ENCODE peak calls at places on chromosomes 13 and 19, in ten cellular contexts. One of them, this sample, is unnamed.

GRCh38 chr13:95660981-95661581 is 15.9 kb upstream of the DNAJC3 start:
- DNase-seq in PC-3: peak; percentile 64
- DNase-seq in neural crest cell: no peak
- DNase-seq in OCI-LY7: peak; percentile 36
- DNase-seq in epithelial cell of esophagus: peak; percentile 57
- DNase-seq in BJ: no peak
- DNase-seq in GM23338: peak; percentile 74
- DNase-seq in AG04449: no peak
- DNase-seq in lower leg skin: no peak
- DNase-seq in nephron progenitor cell: no peak
- DNase-seq in this sample: peak; percentile 27

GRCh38 chr13:52141299-52141698 is 12.4 kb upstream of the NEK5 start:
- DNase-seq in AG04449: no peak
- DNase-seq in epithelial cell of esophagus: no peak
- DNase-seq in neural crest cell: no peak
- DNase-seq in GM23338: no peak
- DNase-seq in OCI-LY7: no peak
- DNase-seq in BJ: no peak
- DNase-seq in PC-3: no peak
- DNase-seq in nephron progenitor cell: no peak
- DNase-seq in lower leg skin: no peak
- DNase-seq in this sample: no peak

GRCh38 chr13:109454167-109454917 is 332.0 kb downstream of the IRS2 start:
- DNase-seq in BJ: peak; percentile 55
- DNase-seq in OCI-LY7: no peak
- DNase-seq in AG04449: peak; percentile 16
- DNase-seq in lower leg skin: no peak
- DNase-seq in nephron progenitor cell: no peak
- DNase-seq in GM23338: no peak
- DNase-seq in epithelial cell of esophagus: no peak
- DNase-seq in PC-3: no peak
- DNase-seq in neural crest cell: no peak
- DNase-seq in this sample: no peak

GRCh38 chr13:42258747-42259146 is 13.2 kb upstream of the AKAP11 start:
- DNase-seq in AG04449: no peak
- DNase-seq in nephron progenitor cell: no peak
- DNase-seq in neural crest cell: no peak
- DNase-seq in GM23338: peak; percentile 68
- DNase-seq in BJ: no peak
- DNase-seq in PC-3: no peak
- DNase-seq in lower leg skin: no peak
- DNase-seq in OCI-LY7: no peak
- DNase-seq in epithelial cell of esophagus: no peak
- DNase-seq in this sample: no peak

GRCh38 chr13:28355046-28355821 is 139.7 kb downstream of the FLT1 start:
- DNase-seq in nephron progenitor cell: no peak
- DNase-seq in epithelial cell of esophagus: no peak
- DNase-seq in OCI-LY7: no peak
- DNase-seq in BJ: no peak
- DNase-seq in lower leg skin: no peak
- DNase-seq in GM23338: no peak
- DNase-seq in AG04449: no peak
- DNase-seq in PC-3: no peak
- DNase-seq in neural crest cell: no peak
- DNase-seq in this sample: no peak

GRCh38 chr13:90498096-90498495 is 849.4 kb upstream of the MIR17HG start:
- DNase-seq in PC-3: no peak
- DNase-seq in BJ: no peak
- DNase-seq in lower leg skin: no peak
- DNase-seq in AG04449: no peak
- DNase-seq in nephron progenitor cell: no peak
- DNase-seq in GM23338: no peak
- DNase-seq in epithelial cell of esophagus: no peak
- DNase-seq in neural crest cell: no peak
- DNase-seq in OCI-LY7: no peak
- DNase-seq in this sample: no peak

GRCh38 chr13:98900442-98900841 is 77.4 kb downstream of the DOCK9 start:
- DNase-seq in epithelial cell of esophagus: no peak
- DNase-seq in PC-3: peak; percentile 2
- DNase-seq in OCI-LY7: no peak
- DNase-seq in neural crest cell: no peak
- DNase-seq in BJ: no peak
- DNase-seq in lower leg skin: no peak
- DNase-seq in AG04449: no peak
- DNase-seq in GM23338: no peak
- DNase-seq in nephron progenitor cell: no peak
- DNase-seq in this sample: no peak

GRCh38 chr13:100506154-100506553 is 82.4 kb downstream of the GGACT start:
- DNase-seq in neural crest cell: no peak
- DNase-seq in BJ: no peak
- DNase-seq in GM23338: no peak
- DNase-seq in nephron progenitor cell: no peak
- DNase-seq in PC-3: no peak
- DNase-seq in AG04449: no peak
- DNase-seq in lower leg skin: no peak
- DNase-seq in OCI-LY7: no peak
- DNase-seq in epithelial cell of esophagus: no peak
- DNase-seq in this sample: peak; percentile 70

GRCh38 chr19:47729799-47730520 is 15.4 kb upstream of the NOP53 start:
- DNase-seq in epithelial cell of esophagus: peak; percentile 72
- DNase-seq in lower leg skin: peak; percentile 65
- DNase-seq in PC-3: peak; percentile 80
- DNase-seq in GM23338: peak; percentile 97
- DNase-seq in OCI-LY7: no peak
- DNase-seq in AG04449: no peak
- DNase-seq in BJ: no peak
- DNase-seq in nephron progenitor cell: peak; percentile 79
- DNase-seq in neural crest cell: peak; percentile 36
- DNase-seq in this sample: no peak

GRCh38 chr13:79227418-79227817 is 178.6 kb downstream of the RBM26 start:
- DNase-seq in nephron progenitor cell: no peak
- DNase-seq in AG04449: no peak
- DNase-seq in OCI-LY7: no peak
- DNase-seq in PC-3: no peak
- DNase-seq in BJ: no peak
- DNase-seq in neural crest cell: no peak
- DNase-seq in GM23338: no peak
- DNase-seq in lower leg skin: no peak
- DNase-seq in epithelial cell of esophagus: no peak
- DNase-seq in this sample: peak; percentile 42

GRCh38 chr19:55082023-55082851 is 6.6 kb downstream of the EPS8L1 start:
- DNase-seq in AG04449: no peak
- DNase-seq in PC-3: peak; percentile 37
- DNase-seq in GM23338: peak; percentile 97
- DNase-seq in nephron progenitor cell: peak; percentile 60
- DNase-seq in epithelial cell of esophagus: peak; percentile 38
- DNase-seq in lower leg skin: no peak
- DNase-seq in BJ: no peak
- DNase-seq in neural crest cell: no peak
- DNase-seq in OCI-LY7: peak; percentile 79
- DNase-seq in this sample: peak; percentile 61

GRCh38 chr19:44846455-44847143 is 502 bp downstream of the NECTIN2 start:
- DNase-seq in epithelial cell of esophagus: peak; percentile 12
- DNase-seq in nephron progenitor cell: peak; percentile 80
- DNase-seq in BJ: no peak
- DNase-seq in AG04449: no peak
- DNase-seq in PC-3: no peak
- DNase-seq in OCI-LY7: no peak
- DNase-seq in lower leg skin: peak; percentile 52
- DNase-seq in GM23338: peak; percentile 98
- DNase-seq in neural crest cell: peak; percentile 37
- DNase-seq in this sample: peak; percentile 16

GRCh38 chr19:4676955-4677731 is 7.0 kb upstream of the MYDGF start:
- DNase-seq in lower leg skin: no peak
- DNase-seq in PC-3: peak; percentile 53
- DNase-seq in AG04449: no peak
- DNase-seq in epithelial cell of esophagus: peak; percentile 56
- DNase-seq in nephron progenitor cell: peak; percentile 50
- DNase-seq in BJ: no peak
- DNase-seq in OCI-LY7: peak; percentile 72
- DNase-seq in GM23338: peak; percentile 96
- DNase-seq in neural crest cell: peak; percentile 36
- DNase-seq in this sample: no peak

GRCh38 chr19:37114001-37114400 is 35.8 kb downstream of the ZNF420 start:
- DNase-seq in AG04449: no peak
- DNase-seq in BJ: no peak
- DNase-seq in epithelial cell of esophagus: no peak
- DNase-seq in OCI-LY7: peak; percentile 47
- DNase-seq in nephron progenitor cell: no peak
- DNase-seq in lower leg skin: no peak
- DNase-seq in PC-3: no peak
- DNase-seq in neural crest cell: no peak
- DNase-seq in GM23338: peak; percentile 58
- DNase-seq in this sample: no peak

GRCh38 chr13:30585748-30586262 is 31.9 kb upstream of the USPL1 start:
- DNase-seq in GM23338: no peak
- DNase-seq in lower leg skin: no peak
- DNase-seq in neural crest cell: no peak
- DNase-seq in nephron progenitor cell: no peak
- DNase-seq in BJ: no peak
- DNase-seq in epithelial cell of esophagus: peak; percentile 55
- DNase-seq in AG04449: no peak
- DNase-seq in PC-3: peak; percentile 89
- DNase-seq in OCI-LY7: no peak
- DNase-seq in this sample: no peak

GRCh38 chr13:44815507-44816074 is 173.7 kb downstream of the NUFIP1 start:
- DNase-seq in neural crest cell: no peak
- DNase-seq in nephron progenitor cell: no peak
- DNase-seq in GM23338: peak; percentile 62
- DNase-seq in lower leg skin: peak; percentile 47
- DNase-seq in BJ: peak; percentile 84
- DNase-seq in epithelial cell of esophagus: peak; percentile 96
- DNase-seq in PC-3: peak; percentile 91
- DNase-seq in OCI-LY7: no peak
- DNase-seq in AG04449: peak; percentile 90
- DNase-seq in this sample: no peak

GRCh38 chr13:98050041-98050466 is 92.8 kb upstream of the FARP1 start:
- DNase-seq in BJ: no peak
- DNase-seq in GM23338: no peak
- DNase-seq in neural crest cell: no peak
- DNase-seq in epithelial cell of esophagus: peak; percentile 53
- DNase-seq in PC-3: peak; percentile 59
- DNase-seq in AG04449: no peak
- DNase-seq in nephron progenitor cell: no peak
- DNase-seq in lower leg skin: no peak
- DNase-seq in OCI-LY7: no peak
- DNase-seq in this sample: no peak

GRCh38 chr13:67001363-67001762 is 228.8 kb downstream of the PCDH9 start:
- DNase-seq in AG04449: no peak
- DNase-seq in lower leg skin: no peak
- DNase-seq in nephron progenitor cell: no peak
- DNase-seq in BJ: no peak
- DNase-seq in epithelial cell of esophagus: no peak
- DNase-seq in neural crest cell: no peak
- DNase-seq in OCI-LY7: no peak
- DNase-seq in GM23338: peak; percentile 1
- DNase-seq in PC-3: no peak
- DNase-seq in this sample: no peak

GRCh38 chr13:33349996-33350826 is 64.7 kb upstream of the STARD13 start:
- DNase-seq in lower leg skin: peak; percentile 40
- DNase-seq in PC-3: peak; percentile 37
- DNase-seq in GM23338: peak; percentile 51
- DNase-seq in epithelial cell of esophagus: peak; percentile 38
- DNase-seq in OCI-LY7: no peak
- DNase-seq in BJ: no peak
- DNase-seq in neural crest cell: peak; percentile 12
- DNase-seq in nephron progenitor cell: peak; percentile 42
- DNase-seq in AG04449: no peak
- DNase-seq in this sample: peak; percentile 26

GRCh38 chr13:29577135-29578051 is 18.1 kb downstream of the SLC7A1 start:
- DNase-seq in AG04449: no peak
- DNase-seq in epithelial cell of esophagus: no peak
- DNase-seq in GM23338: no peak
- DNase-seq in nephron progenitor cell: no peak
- DNase-seq in neural crest cell: no peak
- DNase-seq in PC-3: peak; percentile 32
- DNase-seq in OCI-LY7: no peak
- DNase-seq in BJ: no peak
- DNase-seq in lower leg skin: no peak
- DNase-seq in this sample: no peak
- TF ChIP-seq CTCF in AG04449: no peak
- TF ChIP-seq CTCF in epithelial cell of esophagus: no peak
- TF ChIP-seq CTCF in GM23338: no peak
- TF ChIP-seq CTCF in nephron progenitor cell: no peak
- TF ChIP-seq CTCF in neural crest cell: no peak
- TF ChIP-seq CTCF in PC-3: no peak
- TF ChIP-seq CTCF in OCI-LY7: no peak
- TF ChIP-seq CTCF in BJ: no peak
- TF ChIP-seq CTCF in lower leg skin: no peak
- TF ChIP-seq CTCF in this sample: no peak

GRCh38 chr19:31232220-31232619 is 117.0 kb downstream of the TSHZ3 start:
- DNase-seq in GM23338: peak; percentile 48
- DNase-seq in nephron progenitor cell: no peak
- DNase-seq in PC-3: no peak
- DNase-seq in neural crest cell: no peak
- DNase-seq in OCI-LY7: no peak
- DNase-seq in lower leg skin: no peak
- DNase-seq in epithelial cell of esophagus: peak; percentile 28
- DNase-seq in AG04449: no peak
- DNase-seq in BJ: no peak
- DNase-seq in this sample: no peak
- TF ChIP-seq CTCF in GM23338: peak; percentile 35
- TF ChIP-seq CTCF in nephron progenitor cell: no peak
- TF ChIP-seq CTCF in PC-3: no peak
- TF ChIP-seq CTCF in neural crest cell: no peak
- TF ChIP-seq CTCF in OCI-LY7: no peak
- TF ChIP-seq CTCF in lower leg skin: no peak
- TF ChIP-seq CTCF in epithelial cell of esophagus: peak; percentile 42
- TF ChIP-seq CTCF in AG04449: no peak
- TF ChIP-seq CTCF in BJ: no peak
- TF ChIP-seq CTCF in this sample: no peak

GRCh38 chr19:18856385-18857126 is 24.8 kb downstream of the UPF1 start:
- DNase-seq in BJ: no peak
- DNase-seq in OCI-LY7: no peak
- DNase-seq in PC-3: peak; percentile 30
- DNase-seq in lower leg skin: no peak
- DNase-seq in AG04449: no peak
- DNase-seq in epithelial cell of esophagus: peak; percentile 44
- DNase-seq in nephron progenitor cell: no peak
- DNase-seq in GM23338: peak; percentile 43
- DNase-seq in neural crest cell: no peak
- DNase-seq in this sample: no peak
- TF ChIP-seq CTCF in BJ: peak; percentile 55
- TF ChIP-seq CTCF in OCI-LY7: peak; percentile 53
- TF ChIP-seq CTCF in PC-3: peak; percentile 54
- TF ChIP-seq CTCF in lower leg skin: no peak
- TF ChIP-seq CTCF in AG04449: peak; percentile 51
- TF ChIP-seq CTCF in epithelial cell of esophagus: peak; percentile 61
- TF ChIP-seq CTCF in nephron progenitor cell: peak; percentile 24
- TF ChIP-seq CTCF in GM23338: peak; percentile 27
- TF ChIP-seq CTCF in neural crest cell: peak; percentile 39
- TF ChIP-seq CTCF in this sample: peak; percentile 29

DNA sequence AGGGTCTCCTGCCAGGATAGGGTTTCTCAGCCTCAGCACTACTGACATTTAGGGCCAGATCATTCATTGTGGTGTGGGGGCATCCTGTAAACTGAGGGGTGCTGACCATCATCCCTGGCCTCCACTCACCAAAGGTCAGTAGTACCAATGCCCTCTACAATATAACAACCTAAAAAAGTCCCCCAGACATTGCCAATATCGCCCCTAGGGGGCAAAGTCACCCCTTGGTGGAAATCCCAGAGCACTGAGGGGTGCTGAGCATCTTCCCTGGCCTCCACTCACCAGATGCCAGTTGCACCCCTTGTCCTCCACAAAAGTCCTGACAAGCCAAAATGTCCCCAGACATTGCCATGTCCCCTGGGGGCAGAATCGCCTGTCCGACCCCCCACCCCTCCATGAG is 21.6 kb downstream of the CPAMD8 start:
- DNase-seq in nephron progenitor cell: no peak
- DNase-seq in GM23338: peak; percentile 54
- DNase-seq in neural crest cell: no peak
- DNase-seq in lower leg skin: no peak
- DNase-seq in AG04449: no peak
- DNase-seq in epithelial cell of esophagus: no peak
- DNase-seq in BJ: no peak
- DNase-seq in PC-3: no peak
- DNase-seq in OCI-LY7: peak; percentile 26
- DNase-seq in this sample: no peak
- TF ChIP-seq CTCF in nephron progenitor cell: no peak
- TF ChIP-seq CTCF in GM23338: peak; percentile 52
- TF ChIP-seq CTCF in neural crest cell: peak; percentile 23
- TF ChIP-seq CTCF in lower leg skin: no peak
- TF ChIP-seq CTCF in AG04449: no peak
- TF ChIP-seq CTCF in epithelial cell of esophagus: no peak
- TF ChIP-seq CTCF in BJ: no peak
- TF ChIP-seq CTCF in PC-3: peak; percentile 26
- TF ChIP-seq CTCF in OCI-LY7: peak; percentile 68
- TF ChIP-seq CTCF in this sample: no peak

This sample was measured in GM10248.